ENCODE peak calls at places on chromosome 9, in six cellular contexts. P is Panc1, G is A549, K is activated T-helper 1 cell treated with Interleukin-2 at 50 U/mL for 16 hours, Z is activated gamma-delta T cell treated with Interleukin-2 at 50 U/mL for 16 hours, R is ELR. E is an unnamed sample.

GRCh38 chr9:112072721-112073553 is 102.2 kb downstream of the SUSD1 start:
- DNase-seq in Z (no peak), R (peak; percentile 78), G (no peak), P (no peak), K (no peak), E (no peak)

GRCh38 chr9:137403281-137403680 is 19.7 kb downstream of the EXD3 start:
- DNase-seq in Z (no peak), P (no peak), R (no peak), K (no peak), G (no peak), E (no peak)

GRCh38 chr9:91077624-91078023 is 276.0 kb downstream of the SYK start:
- DNase-seq in K (no peak), Z (no peak), R (no peak), G (no peak), P (no peak), E (no peak)

GRCh38 chr9:68872026-68872501 is 141.8 kb downstream of the PRKACG start:
- DNase-seq in P (no peak), G (no peak), Z (no peak), K (no peak), R (no peak), E (no peak)

GRCh38 chr9:84271887-84272556 is 68.5 kb downstream of the SLC28A3 start:
- DNase-seq in P (no peak), K (no peak), G (no peak), R (peak; percentile 8), Z (no peak), E (no peak)

GRCh38 chr9:121989010-121989409 is 104.1 kb downstream of the TTLL11 start:
- DNase-seq in P (no peak), R (peak; percentile 33), G (no peak), Z (no peak), K (no peak), E (no peak)

GRCh38 chr9:84670801-84671153 is 1.2 kb downstream of the NTRK2 start:
- DNase-seq in G (no peak), P (no peak), Z (no peak), K (no peak), R (no peak), E (no peak)

GRCh38 chr9:70177121-70177520 is 81.7 kb upstream of the SMC5 start:
- DNase-seq in K (no peak), P (no peak), Z (no peak), R (no peak), G (no peak), E (no peak)

GRCh38 chr9:126491256-126491879 is 122.4 kb upstream of the LMX1B start:
- DNase-seq in P (peak; percentile 35), R (peak; percentile 73), G (no peak), Z (peak; percentile 62), K (peak; percentile 24), E (no peak)

GRCh38 chr9:122131401-122131921 is 28.1 kb downstream of the NDUFA8 start:
- DNase-seq in P (no peak), G (no peak), R (no peak), Z (no peak), K (no peak), E (no peak)

GRCh38 chr9:105608685-105609598 is 51.0 kb downstream of the FKTN start:
- DNase-seq in R (peak; percentile 76), G (peak; percentile 36), P (peak; percentile 1), K (no peak), Z (no peak), E (no peak)

GRCh38 chr9:132834343-132834742 is 43.7 kb downstream of the AK8 start:
- DNase-seq in P (no peak), G (no peak), K (no peak), Z (no peak), R (no peak), E (no peak)

GRCh38 chr9:127877566-127877998 is at the start of gene AK1:
- DNase-seq in Z (no peak), P (no peak), G (no peak), R (peak; percentile 77), K (no peak), E (no peak)

GRCh38 chr9:117394655-117395054 is 20.2 kb downstream of the ASTN2 start:
- DNase-seq in G (no peak), Z (no peak), K (no peak), R (no peak), P (no peak), E (no peak)

GRCh38 chr9:89612566-89613278 is 7.9 kb downstream of the GADD45G start:
- DNase-seq in Z (no peak), G (no peak), K (no peak), P (no peak), R (no peak), E (no peak)

GRCh38 chr9:15081021-15081753 is 171.0 kb upstream of the FREM1 start:
- DNase-seq in R (no peak), K (no peak), P (no peak), Z (no peak), G (no peak), E (no peak)

GRCh38 chr9:133419005-133419404 is 1.2 kb upstream of the REXO4 start:
- DNase-seq in G (no peak), Z (no peak), K (no peak), P (no peak), R (no peak), E (no peak)

GRCh38 chr9:78858266-78858665 is 561.3 kb downstream of the PSAT1 start:
- DNase-seq in G (no peak), Z (no peak), R (no peak), K (no peak), P (no peak), E (no peak)

GRCh38 chr9:81827616-81828296 is 100.5 kb upstream of the SPATA31D4 start:
- DNase-seq in K (no peak), G (no peak), P (no peak), Z (no peak), R (no peak), E (no peak)

GRCh38 chr9:4497855-4498254 is 7.6 kb downstream of the SLC1A1 start:
- DNase-seq in P (no peak), R (peak; percentile 32), G (no peak), Z (no peak), K (no peak), E (no peak)

GRCh38 chr9:70205366-70206020 is 53.3 kb upstream of the SMC5 start:
- DNase-seq in G (no peak), Z (no peak), K (no peak), P (no peak), R (no peak), E (no peak)

GRCh38 chr9:121279841-121280388 is 12.0 kb downstream of the GSN start:
- DNase-seq in R (no peak), G (no peak), K (no peak), Z (no peak), P (no peak), E (no peak)